ENCODE peak calls at places on chromosomes 7 and 10, in ten cellular contexts. L is progenitor cell of endocrine pancreas, Z is sigmoid colon, E is RWPE1, G is IMR-90, D is Calu3, N is epithelial cell of esophagus, I is HFF-Myc, B is GM23338, C is pancreas. R is an unnamed sample.

GRCh38 chr7:37832194-37832593 is 16.2 kb upstream of the NME8 start:
- DNase-seq in L (no peak), Z (peak), E (peak), G (no peak), D (peak), N (peak), I (no peak), B (no peak), C (no peak), R (no peak)

GRCh38 chr7:128892521-128893250 is 17.8 kb downstream of the KCP start:
- DNase-seq in L (no peak), Z (peak), E (no peak), G (no peak), D (peak), N (no peak), I (no peak), B (no peak), C (no peak), R (no peak)

GRCh38 chr7:40437936-40438634 is 303.3 kb downstream of the SUGCT start:
- DNase-seq in L (no peak), Z (no peak), E (no peak), G (peak), D (no peak), N (no peak), I (no peak), B (no peak), C (no peak), R (no peak)

GRCh38 chr10:89327803-89328441 is at the start of gene IFIT3:
- DNase-seq in L (no peak), Z (peak), E (peak), G (peak), D (peak), N (peak), I (peak), B (no peak), C (no peak), R (no peak)

GRCh38 chr7:46321556-46322205 is 400.6 kb upstream of the IGFBP3 start:
- DNase-seq in L (no peak), Z (no peak), E (no peak), G (peak), D (no peak), N (no peak), I (peak), B (no peak), C (no peak), R (no peak)

GRCh38 chr10:131668903-131669302 is 231.9 kb upstream of the PPP2R2D start:
- DNase-seq in L (no peak), Z (no peak), E (no peak), G (no peak), D (no peak), N (no peak), I (no peak), B (no peak), C (no peak), R (no peak)

GRCh38 chr10:119652361-119652760 is 1.2 kb downstream of the BAG3 start:
- DNase-seq in L (no peak), Z (no peak), E (peak), G (peak), D (peak), N (peak), I (peak), B (no peak), C (no peak), R (no peak)

GRCh38 chr10:8129438-8129837 is 75.0 kb downstream of the GATA3 start:
- DNase-seq in L (no peak), Z (no peak), E (no peak), G (no peak), D (no peak), N (peak), I (no peak), B (no peak), C (no peak), R (no peak)

GRCh38 chr7:157658851-157659412 is 322.1 kb downstream of the DNAJB6 start:
- DNase-seq in L (no peak), Z (peak), E (no peak), G (no peak), D (no peak), N (no peak), I (no peak), B (no peak), C (no peak), R (no peak)

GRCh38 chr7:82593780-82594179 is 150.2 kb upstream of the CACNA2D1 start:
- DNase-seq in L (no peak), Z (no peak), E (peak), G (peak), D (no peak), N (peak), I (no peak), B (no peak), C (no peak), R (no peak)

GRCh38 chr7:92057375-92057774 is 76.9 kb downstream of the CYP51A1 start:
- DNase-seq in L (no peak), Z (no peak), E (peak), G (no peak), D (peak), N (peak), I (no peak), B (peak), C (no peak), R (no peak)

GRCh38 chr10:113064039-113064438 is 114.0 kb downstream of the TCF7L2 start:
- DNase-seq in L (no peak), Z (no peak), E (no peak), G (no peak), D (no peak), N (no peak), I (no peak), B (no peak), C (no peak), R (no peak)

GRCh38 chr10:97355571-97355975 is 21.0 kb upstream of the FRAT2 start:
- DNase-seq in L (no peak), Z (no peak), E (no peak), G (no peak), D (no peak), N (peak), I (no peak), B (peak), C (no peak), R (no peak)

GRCh38 chr10:73591578-73591902 is 398 bp upstream of the USP54 start:
- DNase-seq in L (no peak), Z (no peak), E (peak), G (no peak), D (peak), N (no peak), I (no peak), B (peak), C (no peak), R (no peak)

GRCh38 chr7:92766461-92767003 is 69.8 kb downstream of the CDK6 start:
- DNase-seq in L (no peak), Z (no peak), E (peak), G (peak), D (no peak), N (peak), I (no peak), B (no peak), C (no peak), R (no peak)

GRCh38 chr10:94123253-94123995 is 129.7 kb downstream of the PLCE1 start:
- DNase-seq in L (no peak), Z (no peak), E (peak), G (peak), D (peak), N (peak), I (no peak), B (peak), C (no peak), R (no peak)

GRCh38 chr7:76300210-76300731 is 2.2 kb upstream of the HSPB1 start:
- DNase-seq in L (no peak), Z (no peak), E (peak), G (peak), D (peak), N (peak), I (no peak), B (no peak), C (no peak), R (no peak)

GRCh38 chr7:18667466-18667865 is 171.9 kb downstream of the HDAC9 start:
- DNase-seq in L (no peak), Z (no peak), E (peak), G (peak), D (peak), N (peak), I (peak), B (peak), C (no peak), R (no peak)

GRCh38 chr10:101029520-101030309 is 1.2 kb downstream of the PDZD7 start:
- DNase-seq in L (no peak), Z (no peak), E (no peak), G (no peak), D (no peak), N (no peak), I (no peak), B (peak), C (no peak), R (no peak)
- TF ChIP-seq CTCF in L (peak), Z (no peak), E (no peak), G (no peak), D (no peak), N (peak), I (peak), B (peak), C (no peak), R (no peak)

GRCh38 chr7:73870041-73870492 is 9.1 kb downstream of the TMEM270 start:
- DNase-seq in L (no peak), Z (peak), E (no peak), G (no peak), D (no peak), N (no peak), I (no peak), B (peak), C (no peak), R (no peak)

GRCh38 chr7:73864981-73865711 is 4.2 kb downstream of the TMEM270 start:
- DNase-seq in L (no peak), Z (no peak), E (no peak), G (no peak), D (no peak), N (no peak), I (no peak), B (no peak), C (no peak), R (no peak)

GRCh38 chr7:73865738-73866445 is 4.9 kb downstream of the TMEM270 start:
- DNase-seq in L (no peak), Z (no peak), E (peak), G (peak), D (peak), N (peak), I (no peak), B (peak), C (no peak), R (no peak)

GRCh38 chr7:73869011-73869785 is 8.2 kb downstream of the TMEM270 start:
- DNase-seq in L (no peak), Z (no peak), E (no peak), G (peak), D (no peak), N (no peak), I (no peak), B (peak), C (no peak), R (no peak)

GRCh38 chr7:73866446-73866767 is 5.4 kb downstream of the TMEM270 start:
- DNase-seq in L (no peak), Z (no peak), E (no peak), G (no peak), D (no peak), N (no peak), I (no peak), B (no peak), C (no peak), R (no peak)
- TF ChIP-seq CTCF in L (no peak), Z (no peak), E (no peak), G (no peak), D (no peak), N (no peak), I (no peak), B (no peak), C (no peak), R (no peak)

GRCh38 chr7:48035301-48035966 is at the start of gene C7orf57:
- DNase-seq in L (peak), Z (peak), E (peak), G (peak), D (peak), N (peak), I (peak), B (peak), C (peak), R (peak)
- TF ChIP-seq CTCF in L (no peak), Z (no peak), E (no peak), G (peak), D (no peak), N (peak), I (no peak), B (peak), C (no peak), R (no peak)

DNA sequence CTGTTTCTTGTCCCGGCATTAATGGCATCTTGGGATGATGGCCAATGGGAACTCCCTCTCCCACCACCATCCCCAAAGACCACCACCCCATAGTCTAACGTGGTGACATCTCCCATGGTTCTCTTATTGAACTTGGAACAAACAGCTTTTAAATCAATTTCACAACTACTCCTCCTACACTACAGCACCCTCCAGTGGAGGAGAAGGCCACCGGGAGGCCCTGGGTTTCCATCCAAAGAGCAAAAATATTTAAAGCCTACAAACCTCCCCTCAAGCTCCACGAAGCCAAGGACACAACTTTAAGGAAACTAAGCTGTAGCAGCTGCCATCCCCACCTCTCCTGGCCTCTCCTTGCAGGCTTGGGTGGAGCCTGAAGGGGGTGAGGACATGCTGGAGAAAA is 94.1 kb upstream of the LANCL2 start:
- DNase-seq in L (no peak), Z (no peak), E (no peak), G (peak), D (peak), N (peak), I (no peak), B (peak), C (no peak), R (no peak)
- TF ChIP-seq CTCF in L (peak), Z (no peak), E (peak), G (peak), D (peak), N (peak), I (peak), B (peak), C (no peak), R (no peak)

DNA sequence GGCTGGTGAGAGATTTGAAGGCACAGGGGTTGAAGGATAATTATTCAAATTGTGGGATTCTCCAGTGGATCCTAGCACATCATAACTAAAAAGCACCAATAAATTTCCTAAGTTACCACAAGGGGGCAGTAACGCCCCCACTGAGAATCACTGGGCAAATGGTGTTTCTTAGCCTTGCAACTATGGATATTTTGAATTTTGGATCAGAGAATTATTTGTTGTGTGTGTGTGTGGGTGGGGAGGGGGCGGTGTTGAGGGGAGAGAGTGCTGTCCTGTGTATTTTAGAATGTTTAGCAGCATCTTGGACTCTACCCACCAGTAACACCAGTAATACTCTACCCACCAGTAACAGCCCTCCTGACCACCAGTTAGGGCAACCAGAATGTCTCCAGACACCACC is 63.3 kb upstream of the PRKG1 start:
- DNase-seq in L (no peak), Z (no peak), E (peak), G (peak), D (peak), N (peak), I (no peak), B (peak), C (no peak), R (no peak)
- TF ChIP-seq CTCF in L (peak), Z (peak), E (peak), G (peak), D (peak), N (peak), I (peak), B (peak), C (peak), R (no peak)

GRCh38 chr7:118870187-118870586 is 645.7 kb downstream of the ANKRD7 start:
- DNase-seq in L (no peak), Z (no peak), E (no peak), G (no peak), D (peak), N (peak), I (no peak), B (peak), C (no peak), R (no peak)
- TF ChIP-seq CTCF in L (no peak), Z (no peak), E (no peak), G (no peak), D (peak), N (peak), I (no peak), B (peak), C (no peak), R (no peak)

GRCh38 chr7:116804459-116804858 is 57.9 kb upstream of the CAPZA2 start:
- DNase-seq in L (no peak), Z (no peak), E (no peak), G (no peak), D (no peak), N (no peak), I (no peak), B (no peak), C (no peak), R (no peak)
- TF ChIP-seq CTCF in L (no peak), Z (no peak), E (no peak), G (no peak), D (no peak), N (no peak), I (no peak), B (no peak), C (no peak), R (no peak)

GRCh38 chr7:16293669-16294425 is 127.5 kb downstream of the CRPPA start:
- DNase-seq in L (no peak), Z (no peak), E (peak), G (no peak), D (no peak), N (peak), I (no peak), B (no peak), C (no peak), R (no peak)
- TF ChIP-seq CTCF in L (no peak), Z (no peak), E (no peak), G (no peak), D (no peak), N (no peak), I (no peak), B (no peak), C (no peak), R (no peak)

R was measured in activated B cell treated with CpG ODN at 0.5 μM for 24 hours.